ENCODE peak calls at places on chromosomes 4 and X, in five cellular contexts. R is hypothalamus, O is OCI-M1, H is ovary, A is NCI-H2171 treated with DMSO at 0.1 percent for 48 hours. Q is an unnamed sample.

GRCh38 chrX:40176256-40176978 is 78.7 kb upstream of the BCOR start:
- DNase-seq in R (peak), O (peak), H (peak), A (peak), Q (peak)

GRCh38 chr4:73451978-73452747 is 16.1 kb downstream of the AFP start:
- DNase-seq in R (no peak), O (no peak), H (no peak), A (peak), Q (no peak)

GRCh38 chr4:187618701-187619278 is 376.8 kb upstream of the ZFP42 start:
- DNase-seq in R (no peak), O (peak), H (no peak), A (no peak), Q (no peak)

GRCh38 chr4:17189322-17189721 is 290.9 kb upstream of the LDB2 start:
- DNase-seq in R (no peak), O (no peak), H (no peak), A (no peak), Q (no peak)

GRCh38 chr4:183798921-183799307 is 106.2 kb upstream of the STOX2 start:
- DNase-seq in R (no peak), O (no peak), H (no peak), A (no peak), Q (no peak)

GRCh38 chrX:103637604-103638338 is 9.0 kb downstream of the TCEAL1 start:
- DNase-seq in R (no peak), O (no peak), H (no peak), A (no peak), Q (no peak)

GRCh38 chrX:1239681-1240142 is 27.3 kb upstream of the CRLF2 start:
- DNase-seq in R (peak), O (peak), H (peak), A (no peak), Q (peak)

GRCh38 chrX:68941385-68941952 is 112.6 kb downstream of the EFNB1 start:
- DNase-seq in R (no peak), O (no peak), H (no peak), A (no peak), Q (no peak)

GRCh38 chr4:127732623-127733199 is 2.5 kb downstream of the SLC25A31 start:
- DNase-seq in R (no peak), O (peak), H (no peak), A (peak), Q (no peak)

GRCh38 chr4:53313510-53313909 is 52.4 kb downstream of the SCFD2 start:
- DNase-seq in R (no peak), O (no peak), H (no peak), A (no peak), Q (no peak)

GRCh38 chr4:38189445-38189844 is 229.2 kb downstream of the PTTG2 start:
- DNase-seq in R (no peak), O (no peak), H (peak), A (no peak), Q (no peak)

GRCh38 chrX:84187501-84188319 is at the start of gene RPS6KA6:
- DNase-seq in R (no peak), O (no peak), H (peak), A (peak), Q (no peak)

GRCh38 chr4:74848774-74849173 is 54.5 kb upstream of the BTC start:
- DNase-seq in R (no peak), O (no peak), H (no peak), A (no peak), Q (no peak)

GRCh38 chr4:134027931-134028330 is 173.7 kb downstream of the PABPC4L start:
- DNase-seq in R (no peak), O (peak), H (no peak), A (no peak), Q (no peak)

GRCh38 chr4:76948441-76949292 is 885 bp upstream of the SEPTIN11 start:
- DNase-seq in R (peak), O (peak), H (peak), A (peak), Q (peak)

GRCh38 chr4:78722320-78722719 is 53.8 kb upstream of the BMP2K start:
- DNase-seq in R (no peak), O (no peak), H (no peak), A (no peak), Q (no peak)

GRCh38 chr4:182678590-182678989 is 238.6 kb downstream of the DCTD start:
- DNase-seq in R (no peak), O (no peak), H (no peak), A (no peak), Q (no peak)

GRCh38 chr4:153000068-153000420 is 63.9 kb downstream of the FHDC1 start:
- DNase-seq in R (no peak), O (no peak), H (no peak), A (no peak), Q (no peak)

GRCh38 chr4:80182237-80182866 is 15.0 kb upstream of the PRDM8 start:
- DNase-seq in R (no peak), O (no peak), H (no peak), A (peak), Q (no peak)

GRCh38 chr4:165058676-165059075 is 5.0 kb downstream of the TRIM75 start:
- DNase-seq in R (no peak), O (no peak), H (no peak), A (no peak), Q (no peak)

GRCh38 chr4:25448379-25449109 is 71.5 kb downstream of the ANAPC4 start:
- DNase-seq in R (no peak), O (no peak), H (no peak), A (no peak), Q (no peak)

GRCh38 chr4:86054676-86055075 is 305.2 kb downstream of the MAPK10 start:
- DNase-seq in R (no peak), O (no peak), H (no peak), A (peak), Q (no peak)

GRCh38 chr4:179843370-179843769 is 2399.8 kb upstream of the TENM3 start:
- DNase-seq in R (no peak), O (peak), H (no peak), A (no peak), Q (no peak)

GRCh38 chrX:15947648-15948317 is 93.2 kb upstream of the AP1S2 start:
- DNase-seq in R (no peak), O (peak), H (no peak), A (no peak), Q (no peak)

GRCh38 chr4:27010334-27010940 is 149.8 kb downstream of the STIM2 start:
- DNase-seq in R (no peak), O (peak), H (peak), A (peak), Q (peak)

GRCh38 chrX:572490-573124 is 58.0 kb upstream of the SHOX start:
- DNase-seq in R (no peak), O (no peak), H (no peak), A (peak), Q (no peak)

GRCh38 chrX:37420179-37420578 is 71.0 kb downstream of the PRRG1 start:
- DNase-seq in R (no peak), O (no peak), H (no peak), A (no peak), Q (no peak)

GRCh38 chr4:57442834-57443291 is 332.7 kb upstream of the IGFBP7 start:
- DNase-seq in R (no peak), O (peak), H (no peak), A (peak), Q (no peak)

GRCh38 chr4:147924604-147925412 is 192.9 kb downstream of the ARHGAP10 start:
- DNase-seq in R (no peak), O (peak), H (peak), A (peak), Q (no peak)

GRCh38 chrX:133229361-133229760 is 11.2 kb upstream of the TFDP3 start:
- DNase-seq in R (no peak), O (no peak), H (no peak), A (peak), Q (no peak)

Q was measured in C1 segment of cervical spinal cord.